ENCODE peak calls at places on chromosomes 1 and 21, in four cellular contexts. Z is endothelial cell, X is cardiac muscle cell, J is tibial artery. D is an unnamed sample.
A peak's percentile ranks its signal among the peaks of the same experiment; 100 is the strongest.

GRCh38 chr1:113074237-113074636 is 1.2 kb downstream of the LRIG2 start:
- DNase-seq in Z (no peak), X (no peak), J (no peak), D (no peak)

GRCh38 chr21:45999581-46000181 is 18.1 kb downstream of the COL6A1 start:
- DNase-seq in Z (no peak), X (no peak), J (peak; percentile 65), D (no peak)

GRCh38 chr1:157113116-157113515 is 13.5 kb upstream of the ETV3L start:
- DNase-seq in Z (no peak), X (no peak), J (peak; percentile 53), D (no peak)

GRCh38 chr1:66251521-66251920 is 282.4 kb upstream of the SGIP1 start:
- DNase-seq in Z (no peak), X (no peak), J (no peak), D (no peak)

GRCh38 chr1:202004711-202005110 is 5.7 kb upstream of the ELF3 start:
- DNase-seq in Z (no peak), X (no peak), J (no peak), D (no peak)

GRCh38 chr1:235017719-235018118 is 110.9 kb downstream of the TOMM20 start:
- DNase-seq in Z (no peak), X (no peak), J (peak; percentile 1), D (no peak)

GRCh38 chr1:76881726-76882125 is 14.4 kb downstream of the ST6GALNAC5 start:
- DNase-seq in Z (no peak), X (no peak), J (no peak), D (no peak)

GRCh38 chr1:169890761-169891538 is 2.7 kb downstream of the SCYL3 start:
- DNase-seq in Z (no peak), X (no peak), J (no peak), D (no peak)

GRCh38 chr1:229623225-229623624 is 2.7 kb downstream of the TAF5L start:
- DNase-seq in Z (no peak), X (no peak), J (no peak), D (no peak)

GRCh38 chr21:37532868-37533780 is 166.6 kb downstream of the DYRK1A start:
- DNase-seq in Z (no peak), X (no peak), J (peak; percentile 84), D (no peak)

GRCh38 chr1:115262886-115263285 is 75.2 kb downstream of the NGF start:
- DNase-seq in Z (no peak), X (peak; percentile 60), J (no peak), D (no peak)

GRCh38 chr1:239952348-239953307 is 139.1 kb upstream of the FMN2 start:
- DNase-seq in Z (peak; percentile 36), X (peak; percentile 0), J (no peak), D (no peak)

GRCh38 chr1:167482184-167482583 is 36.1 kb downstream of the CD247 start:
- DNase-seq in Z (no peak), X (no peak), J (no peak), D (no peak)

GRCh38 chr1:43067856-43068751 is 104.0 kb downstream of the EBNA1BP2 start:
- DNase-seq in Z (no peak), X (no peak), J (no peak), D (no peak)

GRCh38 chr1:163844393-163844948 is 522.7 kb downstream of the NUF2 start:
- DNase-seq in Z (no peak), X (peak; percentile 5), J (no peak), D (no peak)

GRCh38 chr1:203338335-203339036 is 12.4 kb downstream of the FMOD start:
- DNase-seq in Z (peak; percentile 52), X (peak; percentile 84), J (no peak), D (peak; percentile 49)

DNA sequence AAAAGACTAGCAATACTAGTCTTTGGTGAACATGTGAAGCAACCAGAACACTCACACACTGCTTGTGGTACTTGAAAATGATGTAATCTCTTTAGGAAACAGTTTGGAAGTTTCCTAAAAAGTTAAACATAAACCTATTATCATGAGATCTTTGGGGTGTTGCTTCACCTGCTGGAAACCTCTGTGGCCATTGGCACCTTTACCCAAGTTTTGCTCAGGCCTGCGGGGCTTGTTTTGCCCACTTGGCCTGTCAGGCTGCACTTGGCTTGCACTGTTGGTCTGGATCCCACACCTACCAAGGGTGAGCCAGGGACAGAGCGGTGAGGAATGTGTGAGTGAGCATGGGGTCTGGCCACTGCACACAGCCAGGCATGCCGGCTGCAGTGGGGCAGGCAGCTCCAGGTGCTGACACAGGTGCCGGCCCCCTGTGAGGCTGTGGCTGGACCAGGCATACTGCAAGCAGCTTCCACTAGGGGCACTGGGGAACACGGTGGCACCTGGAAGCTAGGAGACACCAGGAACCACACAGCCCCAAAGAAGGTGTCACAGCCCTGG is 14.4 kb upstream of the FNBP1L start:
- DNase-seq in Z (no peak), X (no peak), J (no peak), D (no peak)
- TF ChIP-seq CTCF in Z (no peak), X (no peak), J (no peak), D (no peak)

GRCh38 chr1:27522860-27523665 is 33.1 kb upstream of the WASF2 start:
- DNase-seq in Z (peak; percentile 33), X (peak; percentile 55), J (peak; percentile 78), D (peak; percentile 28)
- TF ChIP-seq CTCF in Z (no peak), X (peak; percentile 41), J (peak; percentile 11), D (peak; percentile 32)

GRCh38 chr1:182032251-182032650 is 29.3 kb downstream of the ZNF648 start:
- DNase-seq in Z (no peak), X (no peak), J (no peak), D (no peak)

GRCh38 chr1:182029379-182030331 is 31.9 kb downstream of the ZNF648 start:
- DNase-seq in Z (peak; percentile 97), X (peak; percentile 93), J (peak; percentile 98), D (peak; percentile 96)

DNA sequence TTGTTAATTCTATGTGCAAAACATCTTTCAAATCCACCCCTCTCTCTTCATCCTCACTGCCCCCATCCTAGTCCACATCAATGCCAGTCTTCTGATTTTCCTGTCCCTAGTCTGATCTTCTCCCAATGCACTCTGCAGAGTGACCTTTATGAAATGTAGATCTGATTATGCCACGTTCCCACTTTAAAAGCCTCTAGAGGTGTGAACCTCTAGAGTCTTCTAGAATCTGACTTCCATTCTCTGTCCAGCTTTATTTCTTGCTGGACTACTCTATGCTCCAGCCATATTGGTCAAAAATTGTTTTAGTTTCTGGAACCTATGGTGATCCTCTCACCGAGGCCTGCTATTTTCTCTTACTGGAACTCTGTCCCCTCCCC is 32.5 kb downstream of the ZNF648 start:
- DNase-seq in Z (no peak), X (no peak), J (no peak), D (no peak)
- TF ChIP-seq CTCF in Z (no peak), X (no peak), J (no peak), D (no peak)

DNA sequence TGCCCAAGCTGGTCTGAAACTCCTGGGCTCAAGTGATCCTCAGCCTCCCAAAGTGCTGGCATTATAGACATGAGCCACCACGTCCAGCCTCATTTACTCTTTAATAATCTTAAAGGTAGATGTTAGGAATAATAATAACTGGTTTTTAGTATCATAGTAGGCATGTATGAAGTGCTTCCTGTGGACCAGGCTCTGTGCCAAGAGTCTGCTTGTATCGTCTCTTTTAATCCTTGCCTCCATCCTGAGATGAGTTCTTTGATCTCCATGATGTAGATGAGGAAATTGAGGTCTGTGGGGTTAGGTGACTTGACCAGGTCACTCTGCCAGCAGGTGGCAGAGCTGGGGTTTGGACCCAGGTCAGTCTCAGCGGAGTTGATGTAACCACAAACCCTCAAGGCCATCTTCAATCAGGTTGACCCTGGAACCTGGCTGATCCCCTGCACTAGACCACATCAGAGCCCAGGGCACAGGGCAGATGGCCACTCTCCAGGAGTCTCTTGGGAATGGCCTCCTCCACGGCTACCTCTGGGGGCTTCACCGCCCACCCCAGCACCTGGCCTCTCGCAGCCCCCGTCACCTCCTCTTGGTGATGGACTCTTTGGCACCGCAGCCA is 11.3 kb downstream of the EFHD2 start:
- DNase-seq in Z (no peak), X (no peak), J (no peak), D (no peak)
- TF ChIP-seq CTCF in Z (no peak), X (no peak), J (no peak), D (no peak)

GRCh38 chr1:180026556-180026955 is 71.9 kb downstream of the CEP350 start:
- DNase-seq in Z (no peak), X (peak; percentile 76), J (no peak), D (no peak)

GRCh38 chr1:180029524-180030130 is 75.0 kb downstream of the CEP350 start:
- DNase-seq in Z (no peak), X (no peak), J (no peak), D (no peak)

GRCh38 chr1:180027949-180028445 is 73.4 kb downstream of the CEP350 start:
- DNase-seq in Z (no peak), X (peak; percentile 88), J (no peak), D (no peak)

GRCh38 chr1:180033387-180033786 is 78.8 kb downstream of the CEP350 start:
- DNase-seq in Z (no peak), X (no peak), J (no peak), D (no peak)

DNA sequence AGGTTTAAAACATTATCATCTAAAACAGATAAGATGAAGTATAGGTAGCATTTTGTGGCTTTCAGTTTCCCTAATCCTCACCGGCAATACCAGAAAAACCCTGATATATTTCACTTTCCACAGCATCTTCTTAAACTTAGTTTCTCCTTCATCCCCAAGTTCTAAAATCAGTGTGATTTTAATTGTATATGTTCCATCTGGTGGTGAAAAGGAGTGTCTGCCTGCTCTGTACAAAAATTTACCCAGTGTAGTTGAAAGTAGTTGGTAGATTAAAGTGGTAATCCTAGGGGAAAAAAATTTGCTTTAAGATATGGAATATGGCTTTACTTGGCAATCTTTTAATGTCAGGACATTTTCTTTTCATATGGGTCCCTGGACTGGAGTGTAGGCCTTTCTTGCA is 74.3 kb downstream of the CEP350 start:
- DNase-seq in Z (no peak), X (peak; percentile 29), J (no peak), D (no peak)
- TF ChIP-seq CTCF in Z (no peak), X (peak; percentile 39), J (no peak), D (peak; percentile 19)

DNA sequence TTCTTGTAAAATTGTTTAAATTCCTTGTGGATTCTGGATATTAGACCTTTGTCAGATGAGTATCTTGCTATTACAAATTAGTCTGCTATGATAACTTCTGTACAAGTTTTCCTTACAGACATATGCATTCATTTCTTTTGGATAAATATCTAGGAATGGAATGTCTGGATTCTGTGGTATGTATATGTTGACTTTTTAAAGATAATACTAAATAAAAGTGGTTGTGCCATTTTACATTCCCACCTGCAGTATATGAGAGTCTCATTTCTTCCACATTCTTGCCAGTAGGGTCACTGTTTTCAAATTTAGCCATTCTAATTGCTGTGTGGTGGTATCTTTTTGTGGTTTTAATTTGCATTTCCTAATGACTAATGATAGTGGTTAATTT is 53.9 kb downstream of the SYDE2 start:
- DNase-seq in Z (no peak), X (peak; percentile 24), J (no peak), D (no peak)
- TF ChIP-seq CTCF in Z (peak; percentile 35), X (peak; percentile 25), J (no peak), D (peak; percentile 53)

GRCh38 chr1:5419501-5419900 is 572.7 kb downstream of the NPHP4 start:
- DNase-seq in Z (no peak), X (no peak), J (no peak), D (no peak)

GRCh38 chr1:5410652-5411051 is 581.6 kb downstream of the NPHP4 start:
- DNase-seq in Z (no peak), X (no peak), J (no peak), D (no peak)

GRCh38 chr1:5416518-5416917 is 575.7 kb downstream of the NPHP4 start:
- DNase-seq in Z (no peak), X (no peak), J (no peak), D (no peak)

GRCh38 chr1:5415621-5416020 is 576.6 kb downstream of the NPHP4 start:
- DNase-seq in Z (no peak), X (no peak), J (no peak), D (no peak)
- TF ChIP-seq CTCF in Z (no peak), X (no peak), J (no peak), D (no peak)

D was measured in neural crest cell.